ENCODE peak calls at places on chromosomes 4 and X, in seven cellular contexts. K is GM20000, G is GM23338, L is choroid plexus epithelial cell, O is Panc1, B is A549, M is mucosa of descending colon. S is an unnamed sample.
A peak's percentile ranks its signal among the peaks of the same experiment; 100 is the strongest.

GRCh38 chr4:39802005-39802404 is 104.1 kb downstream of the UBE2K start:
- DNase-seq in K (no peak), G (no peak), L (no peak), O (no peak), B (no peak), M (no peak), S (no peak)

GRCh38 chrX:12843668-12844279 is 23.1 kb upstream of the TLR7 start:
- DNase-seq in K (peak; percentile 19), G (no peak), L (no peak), O (no peak), B (no peak), M (no peak), S (no peak)

GRCh38 chrX:103254171-103254824 is 657 bp downstream of the TCEAL8 start:
- DNase-seq in K (peak; percentile 30), G (peak; percentile 95), L (peak; percentile 40), O (no peak), B (no peak), M (peak; percentile 63), S (no peak)

GRCh38 chr4:110129544-110129943 is 68.9 kb downstream of the ELOVL6 start:
- DNase-seq in K (no peak), G (no peak), L (no peak), O (no peak), B (no peak), M (no peak), S (no peak)

GRCh38 chrX:49172280-49172780 is 632 bp downstream of the PLP2 start:
- DNase-seq in K (peak; percentile 77), G (peak; percentile 57), L (peak; percentile 42), O (no peak), B (no peak), M (peak; percentile 86), S (peak; percentile 69)

GRCh38 chrX:136030357-136031225 is 45.4 kb downstream of the SLC9A6 start:
- DNase-seq in K (no peak), G (no peak), L (peak; percentile 76), O (no peak), B (no peak), M (peak; percentile 42), S (no peak)

GRCh38 chr4:146654976-146655761 is 16.5 kb downstream of the POU4F2 start:
- DNase-seq in K (no peak), G (peak; percentile 72), L (peak; percentile 8), O (no peak), B (no peak), M (no peak), S (no peak)

GRCh38 chr4:139167774-139168444 is 9.1 kb downstream of the ELF2 start:
- DNase-seq in K (peak; percentile 23), G (peak; percentile 70), L (peak; percentile 71), O (no peak), B (peak; percentile 59), M (no peak), S (no peak)

GRCh38 chr4:37780444-37781133 is 45.9 kb upstream of the PGM2 start:
- DNase-seq in K (no peak), G (peak; percentile 15), L (peak; percentile 72), O (no peak), B (no peak), M (peak; percentile 40), S (peak; percentile 63)

GRCh38 chr4:111400736-111401135 is 744.5 kb upstream of the FAM241A start:
- DNase-seq in K (no peak), G (no peak), L (peak; percentile 57), O (no peak), B (no peak), M (peak; percentile 24), S (no peak)

GRCh38 chr4:100106982-100107381 is 83.3 kb downstream of the DDIT4L start:
- DNase-seq in K (no peak), G (no peak), L (no peak), O (no peak), B (no peak), M (no peak), S (no peak)

GRCh38 chrX:114152130-114152529 is 431.8 kb upstream of the HTR2C start:
- DNase-seq in K (no peak), G (no peak), L (peak; percentile 35), O (peak; percentile 62), B (peak; percentile 10), M (no peak), S (no peak)

GRCh38 chrX:73577368-73577767 is 14.4 kb downstream of the CHIC1 start:
- DNase-seq in K (no peak), G (peak; percentile 55), L (peak; percentile 78), O (no peak), B (no peak), M (peak; percentile 2), S (no peak)

GRCh38 chr4:48162162-48162561 is 28.1 kb upstream of the TXK start:
- DNase-seq in K (no peak), G (no peak), L (peak; percentile 51), O (no peak), B (no peak), M (no peak), S (no peak)

GRCh38 chr4:155441475-155441874 is 64.7 kb upstream of the MAP9 start:
- DNase-seq in K (no peak), G (no peak), L (no peak), O (no peak), B (no peak), M (no peak), S (no peak)

GRCh38 chr4:104395219-104395618 is 99.5 kb downstream of the CXXC4 start:
- DNase-seq in K (no peak), G (peak; percentile 6), L (no peak), O (no peak), B (no peak), M (no peak), S (no peak)

GRCh38 chrX:132490086-132490419 is 1.2 kb upstream of the MBNL3 start:
- DNase-seq in K (no peak), G (no peak), L (no peak), O (no peak), B (no peak), M (no peak), S (no peak)

GRCh38 chrX:21745756-21746155 is 12.2 kb downstream of the SMPX start:
- DNase-seq in K (peak; percentile 9), G (peak; percentile 41), L (peak; percentile 58), O (no peak), B (peak; percentile 8), M (peak; percentile 61), S (peak; percentile 17)

GRCh38 chrX:2610246-2611170 is 80.6 kb upstream of the CD99 start:
- DNase-seq in K (no peak), G (no peak), L (peak; percentile 26), O (no peak), B (no peak), M (no peak), S (no peak)

GRCh38 chrX:5113128-5113527 is 1115.5 kb downstream of the NLGN4X start:
- DNase-seq in K (peak; percentile 0), G (peak; percentile 31), L (peak; percentile 0), O (no peak), B (peak; percentile 11), M (no peak), S (no peak)
- TF ChIP-seq CTCF in K (no peak), G (peak; percentile 55), L (no peak), O (peak; percentile 53), B (peak; percentile 42), M (no peak), S (no peak)

GRCh38 chrX:109635151-109635550 is 10.2 kb upstream of the KCNE5 start:
- DNase-seq in K (peak; percentile 15), G (peak; percentile 29), L (peak; percentile 49), O (peak; percentile 17), B (peak; percentile 3), M (peak; percentile 8), S (no peak)

GRCh38 chrX:109629310-109629709 is 4.3 kb upstream of the KCNE5 start:
- DNase-seq in K (no peak), G (no peak), L (peak; percentile 24), O (no peak), B (no peak), M (no peak), S (no peak)

GRCh38 chrX:109638158-109638557 is 13.2 kb upstream of the KCNE5 start:
- DNase-seq in K (no peak), G (no peak), L (no peak), O (no peak), B (no peak), M (no peak), S (no peak)

DNA sequence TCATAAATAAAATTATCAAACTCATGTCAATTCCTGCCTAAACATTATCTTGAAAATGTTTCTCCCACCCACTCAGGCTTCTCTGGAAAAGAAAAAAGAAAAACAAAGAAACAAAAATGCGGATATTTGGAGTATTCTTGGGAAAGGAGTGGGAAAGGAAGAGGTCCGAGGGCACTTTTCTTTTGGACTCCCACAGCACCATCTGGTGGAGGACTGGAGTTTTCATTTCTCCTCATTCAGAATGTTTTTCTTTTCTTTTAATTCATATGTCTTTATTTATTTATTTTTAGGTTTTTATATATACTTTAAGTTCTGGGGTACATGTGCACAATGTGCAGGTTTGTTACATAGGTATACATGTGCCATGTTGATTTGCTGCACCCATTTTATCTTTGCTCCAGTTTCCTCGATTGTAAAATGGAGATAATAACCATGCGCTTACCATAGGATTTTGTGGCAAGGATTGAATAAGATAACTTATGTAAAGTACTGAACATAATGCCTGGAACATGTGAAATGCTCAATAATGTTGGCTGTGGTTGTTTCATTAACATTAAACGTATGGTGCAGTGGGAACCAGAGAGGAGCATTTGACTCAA is 8.0 kb upstream of the KCNE5 start:
- DNase-seq in K (peak; percentile 15), G (peak; percentile 50), L (peak; percentile 53), O (no peak), B (peak; percentile 13), M (peak; percentile 15), S (no peak)
- TF ChIP-seq CTCF in K (no peak), G (peak; percentile 53), L (peak; percentile 59), O (peak; percentile 60), B (peak; percentile 54), M (no peak), S (no peak)

DNA sequence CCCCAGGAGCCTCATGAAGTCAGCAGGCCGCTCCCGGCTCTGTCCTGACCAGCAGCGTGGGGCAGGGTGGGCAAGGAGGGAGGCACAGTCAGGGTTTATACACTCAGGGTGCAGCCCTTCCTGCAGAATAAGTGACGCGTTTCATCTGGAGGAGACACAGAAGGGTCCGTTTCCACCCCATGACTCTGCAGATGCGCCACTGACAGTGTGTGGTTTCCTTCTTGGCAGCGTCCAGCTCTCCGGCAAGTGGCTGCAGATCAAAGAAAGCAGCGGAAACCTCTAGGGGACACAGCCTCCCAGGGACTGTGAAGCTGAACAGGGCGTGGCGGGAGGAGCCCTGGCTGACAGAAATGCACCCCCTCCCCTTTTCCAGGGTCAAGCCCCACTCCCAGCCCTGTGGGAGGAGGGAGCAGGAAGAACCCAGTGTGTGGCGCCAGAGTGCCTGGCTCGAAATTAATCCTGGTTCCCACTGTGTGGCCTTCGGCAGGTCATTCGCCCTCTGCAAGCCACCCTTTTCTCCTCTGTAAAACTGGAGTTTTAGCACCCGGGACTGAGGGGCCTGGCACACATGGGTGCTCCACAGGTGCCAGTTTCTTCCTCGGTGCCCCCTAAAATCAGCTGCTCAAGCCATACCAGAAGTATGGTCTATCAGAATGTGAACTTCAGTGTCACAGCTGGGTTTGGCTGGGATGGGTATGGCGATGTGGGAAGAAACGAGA is 17.3 kb upstream of the TBC1D14 start:
- DNase-seq in K (peak; percentile 55), G (peak; percentile 71), L (peak; percentile 73), O (no peak), B (peak; percentile 58), M (peak; percentile 55), S (peak; percentile 21)
- TF ChIP-seq CTCF in K (no peak), G (peak; percentile 34), L (peak; percentile 43), O (no peak), B (peak; percentile 21), M (no peak), S (no peak)

DNA sequence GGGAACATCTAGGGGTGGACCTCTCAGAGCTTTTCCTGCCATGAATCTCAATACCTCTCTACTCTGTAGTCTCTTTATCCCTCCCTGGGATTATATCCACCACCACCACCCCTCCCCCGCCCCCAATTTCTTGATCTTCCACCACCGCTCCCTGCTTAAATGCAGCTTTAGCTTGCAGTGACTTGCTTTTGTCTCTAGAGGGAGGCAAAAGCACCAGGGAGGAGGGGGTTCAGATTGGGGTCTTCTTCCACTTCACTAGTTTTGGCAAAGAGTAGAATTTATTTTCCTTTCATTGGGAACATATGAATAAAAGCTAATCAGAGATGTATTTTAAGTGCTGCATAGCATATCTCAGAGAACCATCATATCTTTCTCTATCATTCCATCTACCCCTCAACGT is 5.5 kb downstream of the ARHGAP36 start:
- DNase-seq in K (no peak), G (peak; percentile 63), L (no peak), O (no peak), B (no peak), M (no peak), S (no peak)
- TF ChIP-seq CTCF in K (no peak), G (peak; percentile 55), L (no peak), O (peak; percentile 45), B (no peak), M (no peak), S (no peak)